ENCODE peak calls at places on chromosomes 4 and X, in four cellular contexts. One of them, this sample, is unnamed.

GRCh38 chrX:13092455-13092941 is 48.1 kb upstream of the FAM9C start:
- DNase-seq in choroid plexus epithelial cell: no peak
- DNase-seq in pancreas: no peak
- DNase-seq in GM10248: peak
- DNase-seq in this sample: peak

GRCh38 chr4:94274912-94275311 is 67.2 kb downstream of the SMARCAD1 start:
- DNase-seq in choroid plexus epithelial cell: no peak
- DNase-seq in pancreas: no peak
- DNase-seq in GM10248: no peak
- DNase-seq in this sample: no peak

GRCh38 chr4:147813107-147813773 is 81.4 kb downstream of the ARHGAP10 start:
- DNase-seq in choroid plexus epithelial cell: no peak
- DNase-seq in pancreas: no peak
- DNase-seq in GM10248: no peak
- DNase-seq in this sample: no peak

GRCh38 chrX:56802921-56803848 is 74.1 kb downstream of the NBDY start:
- DNase-seq in choroid plexus epithelial cell: peak
- DNase-seq in pancreas: peak
- DNase-seq in GM10248: peak
- DNase-seq in this sample: no peak

GRCh38 chr4:182338731-182339130 is 95.5 kb downstream of the TENM3 start:
- DNase-seq in choroid plexus epithelial cell: peak
- DNase-seq in pancreas: no peak
- DNase-seq in GM10248: no peak
- DNase-seq in this sample: no peak

GRCh38 chr4:126727461-126727860 is 905.3 kb upstream of the INTU start:
- DNase-seq in choroid plexus epithelial cell: peak
- DNase-seq in pancreas: no peak
- DNase-seq in GM10248: no peak
- DNase-seq in this sample: no peak

GRCh38 chrX:15160558-15160957 is 109.3 kb downstream of the ASB9 start:
- DNase-seq in choroid plexus epithelial cell: no peak
- DNase-seq in pancreas: no peak
- DNase-seq in GM10248: no peak
- DNase-seq in this sample: no peak

GRCh38 chr4:2820216-2820982 is 23.2 kb upstream of the ADD1 start:
- DNase-seq in choroid plexus epithelial cell: no peak
- DNase-seq in pancreas: no peak
- DNase-seq in GM10248: no peak
- DNase-seq in this sample: no peak

GRCh38 chr4:112973897-112974296 is 75.6 kb upstream of the ANK2 start:
- DNase-seq in choroid plexus epithelial cell: no peak
- DNase-seq in pancreas: no peak
- DNase-seq in GM10248: no peak
- DNase-seq in this sample: no peak

GRCh38 chr4:140448830-140449229 is 21.4 kb upstream of the CLGN start:
- DNase-seq in choroid plexus epithelial cell: peak
- DNase-seq in pancreas: no peak
- DNase-seq in GM10248: no peak
- DNase-seq in this sample: no peak

GRCh38 chrX:111608724-111609123 is 72.2 kb upstream of the ALG13 start:
- DNase-seq in choroid plexus epithelial cell: no peak
- DNase-seq in pancreas: no peak
- DNase-seq in GM10248: no peak
- DNase-seq in this sample: no peak

GRCh38 chr4:26859762-26860156 is 882 bp upstream of the STIM2 start:
- DNase-seq in choroid plexus epithelial cell: no peak
- DNase-seq in pancreas: no peak
- DNase-seq in GM10248: no peak
- DNase-seq in this sample: no peak

GRCh38 chr4:77284036-77284435 is 127.0 kb downstream of the CCNG2 start:
- DNase-seq in choroid plexus epithelial cell: no peak
- DNase-seq in pancreas: no peak
- DNase-seq in GM10248: no peak
- DNase-seq in this sample: no peak

DNA sequence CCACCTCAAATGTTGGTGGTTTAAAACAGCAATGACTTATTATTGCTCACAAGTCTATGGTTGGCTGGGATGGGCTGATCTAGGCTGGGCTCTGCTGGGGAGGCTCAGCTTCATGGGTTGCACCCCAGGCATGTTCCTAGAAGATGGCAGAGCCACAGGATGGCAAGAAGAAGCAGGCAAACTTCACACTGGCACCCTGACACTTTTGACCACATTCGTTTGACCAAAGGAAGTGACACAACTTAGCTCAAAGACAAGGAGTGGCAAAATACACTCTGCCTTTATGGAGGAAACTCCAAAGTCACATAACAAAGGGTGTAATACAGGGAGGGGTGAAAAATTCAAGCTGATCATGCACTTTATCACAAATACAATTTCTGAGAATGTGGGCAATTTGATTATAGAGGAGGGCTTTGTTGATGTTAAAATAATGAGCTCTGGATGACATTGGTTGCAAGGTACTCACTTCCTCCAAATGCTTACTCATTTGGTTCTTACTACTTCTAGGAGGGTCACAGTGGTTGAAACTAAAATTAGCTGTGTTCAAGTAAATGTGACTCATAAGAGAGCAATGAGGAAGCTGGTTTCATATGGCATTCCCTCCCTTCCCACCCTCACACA is 249.2 kb upstream of the RPS6KA3 start:
- DNase-seq in choroid plexus epithelial cell: peak
- DNase-seq in pancreas: no peak
- DNase-seq in GM10248: peak
- DNase-seq in this sample: no peak
- TF ChIP-seq CTCF in choroid plexus epithelial cell: no peak
- TF ChIP-seq CTCF in pancreas: no peak
- TF ChIP-seq CTCF in GM10248: no peak
- TF ChIP-seq CTCF in this sample: no peak

GRCh38 chr4:6732441-6733357 is 16.7 kb downstream of the BLOC1S4 start:
- DNase-seq in choroid plexus epithelial cell: peak
- DNase-seq in pancreas: no peak
- DNase-seq in GM10248: no peak
- DNase-seq in this sample: no peak

GRCh38 chr4:6733358-6734164 is 17.6 kb downstream of the BLOC1S4 start:
- DNase-seq in choroid plexus epithelial cell: no peak
- DNase-seq in pancreas: no peak
- DNase-seq in GM10248: no peak
- DNase-seq in this sample: no peak

GRCh38 chr4:6730603-6731300 is 14.8 kb downstream of the BLOC1S4 start:
- DNase-seq in choroid plexus epithelial cell: no peak
- DNase-seq in pancreas: no peak
- DNase-seq in GM10248: no peak
- DNase-seq in this sample: no peak

GRCh38 chr4:6731301-6731641 is 15.3 kb downstream of the BLOC1S4 start:
- DNase-seq in choroid plexus epithelial cell: no peak
- DNase-seq in pancreas: no peak
- DNase-seq in GM10248: no peak
- DNase-seq in this sample: no peak

GRCh38 chr4:6731780-6732179 is 15.8 kb downstream of the BLOC1S4 start:
- DNase-seq in choroid plexus epithelial cell: no peak
- DNase-seq in pancreas: no peak
- DNase-seq in GM10248: no peak
- DNase-seq in this sample: no peak
- TF ChIP-seq CTCF in choroid plexus epithelial cell: no peak
- TF ChIP-seq CTCF in pancreas: no peak
- TF ChIP-seq CTCF in GM10248: no peak
- TF ChIP-seq CTCF in this sample: no peak

DNA sequence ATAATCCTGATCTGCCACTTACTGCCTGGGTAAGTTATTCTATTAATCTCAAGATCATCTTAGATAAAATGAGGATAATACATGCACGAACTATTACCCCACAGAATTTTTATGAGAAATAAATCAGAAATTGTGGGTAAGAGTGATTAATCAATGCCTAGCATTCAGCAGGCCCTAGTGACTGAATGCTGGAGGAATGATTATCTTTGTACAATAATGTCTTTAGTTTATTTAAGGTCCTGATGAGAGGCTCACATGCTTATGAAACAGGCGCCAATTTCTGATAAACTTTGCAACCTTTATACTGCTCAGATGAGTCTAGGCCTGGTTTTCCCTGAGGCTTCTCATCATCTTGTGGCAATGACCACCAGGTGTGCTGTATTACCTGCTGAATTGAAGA is 27.8 kb upstream of the BMP2K start:
- DNase-seq in choroid plexus epithelial cell: no peak
- DNase-seq in pancreas: no peak
- DNase-seq in GM10248: no peak
- DNase-seq in this sample: no peak
- TF ChIP-seq CTCF in choroid plexus epithelial cell: no peak
- TF ChIP-seq CTCF in pancreas: no peak
- TF ChIP-seq CTCF in GM10248: no peak
- TF ChIP-seq CTCF in this sample: no peak

GRCh38 chrX:20378291-20378920 is 111.7 kb upstream of the RPS6KA3 start:
- DNase-seq in choroid plexus epithelial cell: no peak
- DNase-seq in pancreas: no peak
- DNase-seq in GM10248: peak
- DNase-seq in this sample: no peak

GRCh38 chrX:20383487-20383886 is 116.8 kb upstream of the RPS6KA3 start:
- DNase-seq in choroid plexus epithelial cell: no peak
- DNase-seq in pancreas: no peak
- DNase-seq in GM10248: no peak
- DNase-seq in this sample: no peak

GRCh38 chrX:20388594-20388993 is 121.9 kb upstream of the RPS6KA3 start:
- DNase-seq in choroid plexus epithelial cell: peak
- DNase-seq in pancreas: no peak
- DNase-seq in GM10248: no peak
- DNase-seq in this sample: no peak

GRCh38 chrX:20382082-20382481 is 115.4 kb upstream of the RPS6KA3 start:
- DNase-seq in choroid plexus epithelial cell: no peak
- DNase-seq in pancreas: no peak
- DNase-seq in GM10248: no peak
- DNase-seq in this sample: no peak

DNA sequence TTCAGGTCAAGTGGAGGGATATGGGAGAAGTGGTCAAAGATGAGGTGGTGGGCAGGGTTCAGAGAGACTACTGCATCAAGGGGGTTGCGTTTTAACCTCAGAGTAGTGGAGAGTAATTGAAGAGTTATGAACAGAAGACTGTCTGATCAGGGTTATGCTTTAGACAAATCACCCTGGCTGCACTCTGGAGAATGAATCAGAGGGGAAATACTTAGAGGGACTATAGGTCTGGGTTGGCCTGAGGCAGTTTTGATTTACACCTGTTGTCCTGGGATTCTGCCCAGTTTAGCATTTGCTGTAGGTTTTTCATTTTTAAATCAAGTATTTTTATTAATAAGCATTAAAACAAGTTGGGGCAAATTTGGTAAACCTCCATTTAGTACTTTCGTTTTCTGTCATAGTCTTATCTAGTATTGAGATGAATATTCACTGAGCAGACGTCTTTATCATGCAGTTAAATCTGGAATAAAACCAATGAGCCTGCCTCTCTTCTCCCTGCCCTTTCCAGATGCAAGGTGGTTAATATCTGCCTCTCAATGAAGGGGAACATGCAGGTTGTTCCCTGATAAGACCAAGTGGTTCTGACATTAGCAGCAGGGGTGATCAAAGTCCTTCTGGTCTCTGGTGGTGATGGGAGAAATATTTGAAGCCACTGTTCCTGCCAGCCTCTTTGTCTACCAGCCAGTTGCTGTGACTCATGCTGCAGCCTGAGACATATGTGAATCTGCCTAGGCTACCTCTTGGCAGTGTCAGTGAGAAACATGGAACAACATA is 116.0 kb upstream of the RPS6KA3 start:
- DNase-seq in choroid plexus epithelial cell: no peak
- DNase-seq in pancreas: no peak
- DNase-seq in GM10248: peak
- DNase-seq in this sample: no peak
- TF ChIP-seq CTCF in choroid plexus epithelial cell: no peak
- TF ChIP-seq CTCF in pancreas: no peak
- TF ChIP-seq CTCF in GM10248: no peak
- TF ChIP-seq CTCF in this sample: no peak

GRCh38 chrX:116961872-116962582 is 499.3 kb upstream of the CT83 start:
- DNase-seq in choroid plexus epithelial cell: no peak
- DNase-seq in pancreas: no peak
- DNase-seq in GM10248: no peak
- DNase-seq in this sample: no peak
- TF ChIP-seq CTCF in choroid plexus epithelial cell: no peak
- TF ChIP-seq CTCF in pancreas: no peak
- TF ChIP-seq CTCF in GM10248: no peak
- TF ChIP-seq CTCF in this sample: no peak

DNA sequence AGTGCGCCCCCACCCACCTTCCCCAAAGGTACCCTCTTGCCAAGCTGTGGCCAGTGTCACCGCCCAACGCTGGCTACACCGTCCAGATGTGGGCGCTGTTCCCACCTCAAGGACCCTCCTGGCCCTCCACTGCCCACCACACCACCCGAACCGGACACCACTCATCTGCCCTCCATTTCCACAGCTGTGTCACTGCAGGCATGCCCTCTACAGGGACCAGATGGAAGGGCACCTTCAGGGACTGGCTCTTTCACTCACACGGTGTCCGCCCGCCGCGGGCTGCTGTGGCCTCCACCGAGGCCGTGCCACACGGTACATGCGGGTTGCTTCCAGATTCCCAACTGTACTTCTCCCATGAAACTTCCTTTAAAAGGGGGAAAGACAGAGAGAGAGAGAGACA is 87.7 kb downstream of the FAM53A start:
- DNase-seq in choroid plexus epithelial cell: no peak
- DNase-seq in pancreas: no peak
- DNase-seq in GM10248: no peak
- DNase-seq in this sample: no peak
- TF ChIP-seq CTCF in choroid plexus epithelial cell: no peak
- TF ChIP-seq CTCF in pancreas: no peak
- TF ChIP-seq CTCF in GM10248: no peak
- TF ChIP-seq CTCF in this sample: no peak

GRCh38 chrX:119539872-119540271 is 25.3 kb downstream of the STEEP1 start:
- DNase-seq in choroid plexus epithelial cell: no peak
- DNase-seq in pancreas: no peak
- DNase-seq in GM10248: no peak
- DNase-seq in this sample: no peak
- TF ChIP-seq CTCF in choroid plexus epithelial cell: peak
- TF ChIP-seq CTCF in pancreas: no peak
- TF ChIP-seq CTCF in GM10248: no peak
- TF ChIP-seq CTCF in this sample: no peak

This sample was measured in activated B cell treated with CpG ODN at 0.5 μM for 24 hours.